ENCODE peak calls at places on chromosomes 1 and 21, in nine cellular contexts. One of them, this sample, is unnamed.
A peak's percentile ranks its signal among the peaks of the same experiment; 100 is the strongest.

GRCh38 chr21:46215436-46216131 is 13.0 kb downstream of the LSS start:
- DNase-seq in astrocyte of the spinal cord: no peak
- DNase-seq in left cardiac atrium: peak; percentile 8
- DNase-seq in epithelial cell of prostate: no peak
- DNase-seq in CD8-positive, alpha-beta memory T cell: no peak
- DNase-seq in NCI-H748 treated with DMSO at 0.1 percent for 48 hours: no peak
- DNase-seq in NCI-H774: no peak
- DNase-seq in tibial artery: peak; percentile 49
- DNase-seq in left colon: no peak
- DNase-seq in this sample: no peak

GRCh38 chr1:30757196-30757949 is at the start of gene LAPTM5:
- DNase-seq in astrocyte of the spinal cord: peak; percentile 23
- DNase-seq in CD8-positive, alpha-beta memory T cell: peak; percentile 64
- DNase-seq in NCI-H774: no peak
- DNase-seq in left cardiac atrium: peak; percentile 68
- DNase-seq in epithelial cell of prostate: no peak
- DNase-seq in NCI-H748 treated with DMSO at 0.1 percent for 48 hours: no peak
- DNase-seq in tibial artery: peak; percentile 79
- DNase-seq in left colon: peak; percentile 67
- DNase-seq in this sample: no peak

GRCh38 chr1:169945171-169945570 is 51.5 kb upstream of the SCYL3 start:
- DNase-seq in NCI-H774: no peak
- DNase-seq in tibial artery: no peak
- DNase-seq in CD8-positive, alpha-beta memory T cell: no peak
- DNase-seq in left colon: peak; percentile 3
- DNase-seq in epithelial cell of prostate: no peak
- DNase-seq in NCI-H748 treated with DMSO at 0.1 percent for 48 hours: no peak
- DNase-seq in astrocyte of the spinal cord: no peak
- DNase-seq in left cardiac atrium: no peak
- DNase-seq in this sample: no peak

GRCh38 chr1:67988066-67988465 is 62.4 kb downstream of the DIRAS3 start:
- DNase-seq in NCI-H774: no peak
- DNase-seq in left colon: no peak
- DNase-seq in NCI-H748 treated with DMSO at 0.1 percent for 48 hours: no peak
- DNase-seq in tibial artery: no peak
- DNase-seq in left cardiac atrium: no peak
- DNase-seq in epithelial cell of prostate: no peak
- DNase-seq in astrocyte of the spinal cord: peak; percentile 32
- DNase-seq in CD8-positive, alpha-beta memory T cell: no peak
- DNase-seq in this sample: no peak

GRCh38 chr21:38756746-38757145 is 49.0 kb upstream of the ETS2 start:
- DNase-seq in epithelial cell of prostate: no peak
- DNase-seq in astrocyte of the spinal cord: peak; percentile 65
- DNase-seq in left cardiac atrium: no peak
- DNase-seq in NCI-H748 treated with DMSO at 0.1 percent for 48 hours: no peak
- DNase-seq in CD8-positive, alpha-beta memory T cell: no peak
- DNase-seq in tibial artery: no peak
- DNase-seq in left colon: no peak
- DNase-seq in NCI-H774: no peak
- DNase-seq in this sample: no peak

GRCh38 chr1:117370071-117370470 is 2.8 kb downstream of the MAN1A2 start:
- DNase-seq in tibial artery: no peak
- DNase-seq in left colon: no peak
- DNase-seq in NCI-H774: no peak
- DNase-seq in left cardiac atrium: no peak
- DNase-seq in epithelial cell of prostate: no peak
- DNase-seq in astrocyte of the spinal cord: no peak
- DNase-seq in CD8-positive, alpha-beta memory T cell: no peak
- DNase-seq in NCI-H748 treated with DMSO at 0.1 percent for 48 hours: no peak
- DNase-seq in this sample: no peak

GRCh38 chr1:200279810-200280411 is 129.9 kb downstream of the ZNF281 start:
- DNase-seq in CD8-positive, alpha-beta memory T cell: peak; percentile 11
- DNase-seq in epithelial cell of prostate: no peak
- DNase-seq in NCI-H774: peak; percentile 33
- DNase-seq in left cardiac atrium: peak; percentile 22
- DNase-seq in tibial artery: no peak
- DNase-seq in astrocyte of the spinal cord: peak; percentile 67
- DNase-seq in left colon: peak; percentile 63
- DNase-seq in NCI-H748 treated with DMSO at 0.1 percent for 48 hours: peak; percentile 17
- DNase-seq in this sample: no peak

GRCh38 chr1:171087896-171088295 is 2.8 kb upstream of the FMO3 start:
- DNase-seq in NCI-H748 treated with DMSO at 0.1 percent for 48 hours: no peak
- DNase-seq in CD8-positive, alpha-beta memory T cell: no peak
- DNase-seq in left cardiac atrium: no peak
- DNase-seq in NCI-H774: no peak
- DNase-seq in epithelial cell of prostate: no peak
- DNase-seq in left colon: no peak
- DNase-seq in astrocyte of the spinal cord: no peak
- DNase-seq in tibial artery: no peak
- DNase-seq in this sample: no peak

GRCh38 chr21:14358775-14359174 is 24.2 kb downstream of the HSPA13 start:
- DNase-seq in NCI-H774: no peak
- DNase-seq in NCI-H748 treated with DMSO at 0.1 percent for 48 hours: no peak
- DNase-seq in CD8-positive, alpha-beta memory T cell: no peak
- DNase-seq in left cardiac atrium: no peak
- DNase-seq in tibial artery: no peak
- DNase-seq in astrocyte of the spinal cord: no peak
- DNase-seq in left colon: no peak
- DNase-seq in epithelial cell of prostate: peak; percentile 48
- DNase-seq in this sample: no peak

This sample was measured in NCI-H1105 treated with DMSO at 0.1 percent for 48 hours.